ENCODE peak calls at places on chromosome 12, in seven cellular contexts. One of them, this sample, is unnamed.

GRCh38 chr12:122096591-122097149 is 18.1 kb downstream of the MLXIP start:
- DNase-seq in mesendoderm: no peak
- DNase-seq in trophoblast cell: peak; percentile 99
- DNase-seq in neuronal stem cell: no peak
- DNase-seq in H1: no peak
- DNase-seq in mesenchymal stem cell: no peak
- DNase-seq in H9: no peak
- DNase-seq in this sample: peak; percentile 70

GRCh38 chr12:128388461-128388921 is 121.5 kb downstream of the TMEM132C start:
- DNase-seq in mesenchymal stem cell: no peak
- DNase-seq in mesendoderm: no peak
- DNase-seq in H9: no peak
- DNase-seq in trophoblast cell: no peak
- DNase-seq in neuronal stem cell: no peak
- DNase-seq in H1: no peak
- DNase-seq in this sample: no peak

GRCh38 chr12:68591716-68592437 is 18.8 kb upstream of the RAP1B start:
- DNase-seq in mesendoderm: no peak
- DNase-seq in trophoblast cell: no peak
- DNase-seq in H1: no peak
- DNase-seq in neuronal stem cell: no peak
- DNase-seq in mesenchymal stem cell: no peak
- DNase-seq in H9: no peak
- DNase-seq in this sample: no peak

GRCh38 chr12:56574210-56574609 is 52.6 kb downstream of the RBMS2 start:
- DNase-seq in H1: no peak
- DNase-seq in trophoblast cell: no peak
- DNase-seq in mesenchymal stem cell: no peak
- DNase-seq in mesendoderm: no peak
- DNase-seq in H9: no peak
- DNase-seq in neuronal stem cell: no peak
- DNase-seq in this sample: peak; percentile 78

GRCh38 chr12:42904683-42905418 is 315.3 kb upstream of the PRICKLE1 start:
- DNase-seq in mesendoderm: no peak
- DNase-seq in mesenchymal stem cell: no peak
- DNase-seq in neuronal stem cell: no peak
- DNase-seq in H1: no peak
- DNase-seq in H9: no peak
- DNase-seq in trophoblast cell: no peak
- DNase-seq in this sample: no peak

GRCh38 chr12:129827985-129828384 is 75.8 kb downstream of the TMEM132D start:
- DNase-seq in mesenchymal stem cell: no peak
- DNase-seq in H9: no peak
- DNase-seq in trophoblast cell: no peak
- DNase-seq in neuronal stem cell: no peak
- DNase-seq in mesendoderm: peak; percentile 55
- DNase-seq in H1: no peak
- DNase-seq in this sample: no peak

GRCh38 chr12:123150804-123151678 is at the start of gene PITPNM2:
- DNase-seq in H9: no peak
- DNase-seq in mesendoderm: peak; percentile 58
- DNase-seq in trophoblast cell: peak; percentile 79
- DNase-seq in mesenchymal stem cell: peak; percentile 68
- DNase-seq in H1: no peak
- DNase-seq in neuronal stem cell: peak; percentile 68
- DNase-seq in this sample: peak; percentile 58

GRCh38 chr12:122947352-122947792 is 18.9 kb downstream of the ABCB9 start:
- DNase-seq in H9: no peak
- DNase-seq in H1: no peak
- DNase-seq in neuronal stem cell: no peak
- DNase-seq in mesenchymal stem cell: no peak
- DNase-seq in trophoblast cell: peak; percentile 34
- DNase-seq in mesendoderm: no peak
- DNase-seq in this sample: no peak

GRCh38 chr12:130948136-130948535 is 5.6 kb upstream of the ADGRD1 start:
- DNase-seq in H9: peak; percentile 77
- DNase-seq in trophoblast cell: no peak
- DNase-seq in neuronal stem cell: no peak
- DNase-seq in H1: peak; percentile 25
- DNase-seq in mesenchymal stem cell: no peak
- DNase-seq in mesendoderm: peak; percentile 67
- DNase-seq in this sample: no peak

GRCh38 chr12:91900971-91901370 is 244.7 kb downstream of the BTG1 start:
- DNase-seq in mesenchymal stem cell: no peak
- DNase-seq in neuronal stem cell: no peak
- DNase-seq in mesendoderm: no peak
- DNase-seq in trophoblast cell: no peak
- DNase-seq in H1: no peak
- DNase-seq in H9: no peak
- DNase-seq in this sample: no peak

GRCh38 chr12:124248862-124249825 is 45.7 kb upstream of the RFLNA start:
- DNase-seq in mesendoderm: no peak
- DNase-seq in H9: no peak
- DNase-seq in trophoblast cell: no peak
- DNase-seq in H1: no peak
- DNase-seq in mesenchymal stem cell: no peak
- DNase-seq in neuronal stem cell: no peak
- DNase-seq in this sample: no peak

GRCh38 chr12:6426882-6427671 is 17.7 kb upstream of the CD27 start:
- DNase-seq in mesenchymal stem cell: no peak
- DNase-seq in neuronal stem cell: no peak
- DNase-seq in H9: no peak
- DNase-seq in trophoblast cell: no peak
- DNase-seq in H1: no peak
- DNase-seq in mesendoderm: no peak
- DNase-seq in this sample: no peak

GRCh38 chr12:62839869-62840268 is 95.1 kb downstream of the PPM1H start:
- DNase-seq in H1: no peak
- DNase-seq in trophoblast cell: no peak
- DNase-seq in mesendoderm: no peak
- DNase-seq in neuronal stem cell: no peak
- DNase-seq in H9: no peak
- DNase-seq in mesenchymal stem cell: no peak
- DNase-seq in this sample: no peak

GRCh38 chr12:5622280-5622679 is 190.4 kb downstream of the NTF3 start:
- DNase-seq in mesendoderm: no peak
- DNase-seq in trophoblast cell: no peak
- DNase-seq in mesenchymal stem cell: no peak
- DNase-seq in neuronal stem cell: no peak
- DNase-seq in H1: no peak
- DNase-seq in H9: peak; percentile 13
- DNase-seq in this sample: no peak

DNA sequence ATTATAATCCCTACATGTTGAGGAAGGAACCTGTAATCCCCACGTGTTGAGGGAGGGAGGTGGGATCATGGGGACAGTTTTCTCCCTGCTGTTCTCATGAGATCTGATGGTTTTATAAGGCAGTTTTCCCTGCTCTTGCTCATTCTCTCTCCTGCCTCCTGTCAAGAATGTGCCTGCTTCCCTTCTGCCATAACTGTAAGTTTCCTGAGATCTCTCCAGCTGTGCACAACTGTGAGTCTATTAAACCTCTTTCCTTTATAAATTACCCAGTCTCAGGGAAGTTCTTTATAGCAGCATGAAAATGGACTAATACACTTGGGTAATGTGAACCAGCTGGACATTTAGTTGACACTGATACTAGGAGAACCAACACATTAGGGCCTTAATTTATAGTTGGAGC is 12.4 kb upstream of the CCDC91 start:
- DNase-seq in mesendoderm: no peak
- DNase-seq in H1: no peak
- DNase-seq in trophoblast cell: no peak
- DNase-seq in neuronal stem cell: no peak
- DNase-seq in H9: no peak
- DNase-seq in mesenchymal stem cell: no peak
- DNase-seq in this sample: no peak
- H3K4me2 ChIP-seq in mesendoderm: no peak overlapping the region
- H3K4me2 ChIP-seq in H1: no peak overlapping the region
- H3K4me2 ChIP-seq in trophoblast cell: no peak overlapping the region
- H3K4me2 ChIP-seq in neuronal stem cell: no peak overlapping the region
- H3K4me2 ChIP-seq in H9: no peak overlapping the region
- H3K4me2 ChIP-seq in mesenchymal stem cell: no peak overlapping the region
- H3K4me2 ChIP-seq in this sample: no peak overlapping the region

GRCh38 chr12:41700940-41701339 is 443.7 kb downstream of the GXYLT1 start:
- DNase-seq in neuronal stem cell: no peak
- DNase-seq in trophoblast cell: no peak
- DNase-seq in mesendoderm: no peak
- DNase-seq in H9: no peak
- DNase-seq in H1: no peak
- DNase-seq in mesenchymal stem cell: no peak
- DNase-seq in this sample: no peak
- H2AK5ac ChIP-seq in neuronal stem cell: no peak overlapping the region
- H2AK5ac ChIP-seq in trophoblast cell: no peak overlapping the region
- H2AK5ac ChIP-seq in mesendoderm: no peak overlapping the region
- H2AK5ac ChIP-seq in H9: no peak overlapping the region
- H2AK5ac ChIP-seq in H1: no peak overlapping the region
- H2AK5ac ChIP-seq in mesenchymal stem cell: no peak overlapping the region
- H2AK5ac ChIP-seq in this sample: no peak overlapping the region

DNA sequence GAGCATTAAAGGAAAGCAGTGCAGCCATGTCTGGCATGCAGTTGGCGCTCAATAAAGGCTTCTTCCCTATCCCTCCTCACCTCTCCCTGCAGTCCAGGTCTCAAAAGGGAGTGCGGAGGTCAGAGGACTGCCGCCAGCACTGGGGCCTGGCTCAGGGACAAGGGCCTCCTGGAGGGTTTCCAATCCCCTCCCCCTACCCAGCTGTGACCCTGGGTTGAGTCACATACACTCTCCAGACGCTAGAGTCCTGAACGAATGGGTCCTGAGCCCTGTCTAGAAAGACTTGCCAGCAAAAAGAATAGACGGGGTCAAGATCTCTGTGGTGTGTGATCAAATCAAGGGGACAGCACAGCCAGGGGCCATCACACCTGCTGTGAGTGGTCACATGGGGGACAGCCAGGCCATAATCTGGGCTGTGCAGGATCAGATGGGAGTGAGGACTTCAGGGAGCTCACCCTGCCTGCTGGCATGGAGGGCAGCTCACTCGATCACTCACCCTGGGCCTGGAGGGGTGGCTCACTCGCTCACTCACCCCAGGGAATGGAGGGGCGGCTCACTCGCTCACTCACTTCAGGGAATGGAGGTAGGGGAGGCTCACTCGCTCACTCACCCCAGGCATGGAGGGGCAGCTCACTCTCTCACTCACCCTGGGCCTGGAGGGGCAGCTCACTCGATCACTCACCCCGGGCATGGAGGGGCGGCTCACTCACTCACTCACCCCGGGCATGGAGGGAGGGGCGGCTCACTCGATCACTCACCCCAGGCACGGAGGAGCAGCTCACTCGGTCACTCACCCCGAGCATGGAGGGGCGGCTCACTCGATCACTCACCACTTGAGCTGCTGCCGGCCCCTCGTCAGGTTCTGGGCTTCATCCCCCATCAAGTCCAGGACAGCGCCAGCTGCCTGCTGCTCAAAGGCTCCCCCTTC is 12.8 kb downstream of the CFAP73 start:
- DNase-seq in trophoblast cell: no peak
- DNase-seq in neuronal stem cell: no peak
- DNase-seq in H1: no peak
- DNase-seq in mesenchymal stem cell: peak; percentile 60
- DNase-seq in H9: peak; percentile 67
- DNase-seq in mesendoderm: peak; percentile 50
- DNase-seq in this sample: peak; percentile 50
- H3K4me2 ChIP-seq in trophoblast cell: no peak overlapping the region
- H3K4me2 ChIP-seq in neuronal stem cell: peak overlapping the region; percentile 61
- H3K4me2 ChIP-seq in H1: peak overlapping the region; percentile 18
- H3K4me2 ChIP-seq in mesenchymal stem cell: no peak overlapping the region
- H3K4me2 ChIP-seq in H9: peak overlapping the region; percentile 37
- H3K4me2 ChIP-seq in mesendoderm: no peak overlapping the region
- H3K4me2 ChIP-seq in this sample: no peak overlapping the region

DNA sequence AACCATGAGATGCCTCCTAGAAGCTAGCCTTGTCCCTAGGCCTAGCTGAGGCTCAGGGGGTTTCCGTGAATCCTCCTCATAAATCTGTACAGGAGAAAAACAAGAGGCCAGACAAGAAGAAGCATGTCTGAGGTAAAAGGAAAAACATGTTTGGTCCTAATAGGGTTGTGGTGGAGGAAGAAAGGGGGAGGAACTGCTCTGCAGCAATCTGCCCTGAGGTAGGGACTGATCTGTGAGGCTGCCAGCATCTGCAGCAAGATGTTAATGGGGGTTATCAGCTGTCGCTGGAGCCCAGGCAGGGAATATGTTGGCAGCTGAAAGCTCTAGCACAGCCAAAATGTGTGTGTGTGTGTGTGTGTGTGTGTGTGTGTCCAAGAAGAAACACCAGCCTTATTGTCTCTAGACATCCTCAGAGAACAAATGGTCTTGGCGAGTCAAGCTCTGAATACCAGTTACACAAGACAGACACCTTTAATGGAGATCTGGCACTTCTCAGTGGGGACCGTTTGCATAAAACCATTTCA is 218.5 kb downstream of the NUAK1 start:
- DNase-seq in H9: no peak
- DNase-seq in trophoblast cell: peak; percentile 72
- DNase-seq in mesendoderm: peak; percentile 58
- DNase-seq in H1: no peak
- DNase-seq in mesenchymal stem cell: no peak
- DNase-seq in neuronal stem cell: no peak
- DNase-seq in this sample: no peak
- H2AK5ac ChIP-seq in H9: no peak overlapping the region
- H2AK5ac ChIP-seq in trophoblast cell: no peak overlapping the region
- H2AK5ac ChIP-seq in mesendoderm: no peak overlapping the region
- H2AK5ac ChIP-seq in H1: no peak overlapping the region
- H2AK5ac ChIP-seq in mesenchymal stem cell: no peak overlapping the region
- H2AK5ac ChIP-seq in neuronal stem cell: no peak overlapping the region
- H2AK5ac ChIP-seq in this sample: peak overlapping the region; percentile 66

DNA sequence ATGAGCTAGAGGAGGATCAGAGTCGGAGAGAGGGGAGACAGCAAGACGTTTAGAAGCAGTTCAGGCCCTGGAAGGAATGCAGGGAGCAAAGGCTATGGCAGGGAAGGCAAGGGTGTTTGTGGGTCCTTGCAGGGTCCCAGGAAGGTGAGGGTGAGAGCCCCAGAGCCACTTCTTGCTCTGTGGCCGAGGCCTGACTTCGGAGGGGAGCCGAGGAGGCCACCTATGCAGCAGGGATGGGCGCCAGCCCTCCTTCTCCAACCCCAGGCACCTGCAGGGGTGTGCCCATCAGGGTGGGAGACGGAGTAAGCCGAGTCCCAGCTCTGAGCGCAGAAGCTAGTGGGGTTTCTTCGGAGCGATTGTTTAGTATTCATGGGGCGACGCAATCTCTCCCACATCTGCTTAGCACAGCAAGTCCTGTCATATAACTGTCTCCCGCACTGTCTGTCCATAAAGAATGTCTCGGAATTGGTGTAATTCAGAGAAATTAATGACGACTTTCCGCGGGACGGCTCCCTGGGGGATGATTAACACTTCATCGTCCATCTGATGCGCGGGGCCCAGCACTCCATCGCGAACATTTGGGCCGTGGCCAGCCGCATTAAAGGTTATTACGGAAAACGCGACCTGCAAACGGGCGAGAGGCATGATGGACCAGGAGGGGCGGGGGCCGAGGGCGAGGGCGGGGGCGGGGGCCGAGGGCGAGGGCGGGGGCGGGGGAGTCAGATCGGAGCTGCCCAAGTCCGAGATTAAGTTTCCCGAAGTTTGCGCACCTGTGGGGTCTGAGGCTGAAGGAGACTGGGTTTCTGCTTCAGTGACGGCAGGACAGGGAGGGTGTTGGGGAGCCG is 12.3 kb upstream of the CALCOCO1 start:
- DNase-seq in trophoblast cell: no peak
- DNase-seq in mesenchymal stem cell: no peak
- DNase-seq in mesendoderm: no peak
- DNase-seq in neuronal stem cell: no peak
- DNase-seq in H9: no peak
- DNase-seq in H1: no peak
- DNase-seq in this sample: no peak
- H3K4me2 ChIP-seq in trophoblast cell: no peak overlapping the region
- H3K4me2 ChIP-seq in mesenchymal stem cell: peak overlapping the region; percentile 52
- H3K4me2 ChIP-seq in mesendoderm: no peak overlapping the region
- H3K4me2 ChIP-seq in neuronal stem cell: peak overlapping the region; percentile 54
- H3K4me2 ChIP-seq in H9: peak overlapping the region; percentile 77
- H3K4me2 ChIP-seq in H1: peak overlapping the region; percentile 73
- H3K4me2 ChIP-seq in this sample: peak overlapping the region; percentile 80

GRCh38 chr12:132157733-132158409 is 13.6 kb downstream of the NOC4L start:
- DNase-seq in neuronal stem cell: no peak
- DNase-seq in H1: no peak
- DNase-seq in mesendoderm: no peak
- DNase-seq in mesenchymal stem cell: no peak
- DNase-seq in H9: no peak
- DNase-seq in trophoblast cell: no peak
- DNase-seq in this sample: no peak
- H2AK5ac ChIP-seq in neuronal stem cell: no peak overlapping the region
- H2AK5ac ChIP-seq in H1: peak overlapping the region; percentile 6
- H2AK5ac ChIP-seq in mesendoderm: no peak overlapping the region
- H2AK5ac ChIP-seq in mesenchymal stem cell: no peak overlapping the region
- H2AK5ac ChIP-seq in H9: no peak overlapping the region
- H2AK5ac ChIP-seq in trophoblast cell: no peak overlapping the region
- H2AK5ac ChIP-seq in this sample: no peak overlapping the region